ENCODE peak calls at places on chromosomes 3 and 15, in eight cellular contexts. One of them, this sample, is unnamed. For H3K4me1 and H3K9me3, the result is how much of the 10 kb centered on the place peaks cover.

GRCh38 chr3:53230041-53230621 is 25.7 kb downstream of the TKT start:
- DNase-seq in cardiac muscle cell: no peak
- DNase-seq in fibroblast of lung: no peak
- DNase-seq in uterus: no peak
- DNase-seq in lower lobe of right lung: peak
- DNase-seq in body of pancreas: no peak
- DNase-seq in IMR-90: no peak
- DNase-seq in upper lobe of right lung: peak
- DNase-seq in this sample: no peak

GRCh38 chr3:188695251-188695650 is 476.5 kb upstream of the TPRG1 start:
- DNase-seq in uterus: no peak
- DNase-seq in cardiac muscle cell: no peak
- DNase-seq in fibroblast of lung: no peak
- DNase-seq in lower lobe of right lung: no peak
- DNase-seq in body of pancreas: no peak
- DNase-seq in upper lobe of right lung: no peak
- DNase-seq in IMR-90: peak
- DNase-seq in this sample: no peak

GRCh38 chr3:134839422-134839821 is 44.4 kb downstream of the EPHB1 start:
- DNase-seq in IMR-90: no peak
- DNase-seq in body of pancreas: no peak
- DNase-seq in uterus: no peak
- DNase-seq in cardiac muscle cell: no peak
- DNase-seq in fibroblast of lung: no peak
- DNase-seq in upper lobe of right lung: no peak
- DNase-seq in lower lobe of right lung: no peak
- DNase-seq in this sample: no peak

GRCh38 chr3:131591394-131591990 is 88.7 kb upstream of the MRPL3 start:
- DNase-seq in upper lobe of right lung: no peak
- DNase-seq in fibroblast of lung: peak
- DNase-seq in cardiac muscle cell: peak
- DNase-seq in lower lobe of right lung: no peak
- DNase-seq in IMR-90: peak
- DNase-seq in body of pancreas: no peak
- DNase-seq in uterus: peak
- DNase-seq in this sample: no peak

GRCh38 chr3:187286467-187287059 is 5.0 kb downstream of the MASP1 start:
- DNase-seq in IMR-90: peak
- DNase-seq in upper lobe of right lung: no peak
- DNase-seq in fibroblast of lung: peak
- DNase-seq in cardiac muscle cell: peak
- DNase-seq in lower lobe of right lung: no peak
- DNase-seq in body of pancreas: no peak
- DNase-seq in uterus: peak
- DNase-seq in this sample: no peak

GRCh38 chr15:76576526-76577279 is 240.1 kb downstream of the ISL2 start:
- DNase-seq in upper lobe of right lung: peak
- DNase-seq in fibroblast of lung: peak
- DNase-seq in IMR-90: peak
- DNase-seq in body of pancreas: peak
- DNase-seq in uterus: peak
- DNase-seq in lower lobe of right lung: peak
- DNase-seq in cardiac muscle cell: peak
- DNase-seq in this sample: no peak

GRCh38 chr15:74604983-74605809 is 10.4 kb upstream of the CLK3 start:
- DNase-seq in upper lobe of right lung: no peak
- DNase-seq in IMR-90: no peak
- DNase-seq in lower lobe of right lung: no peak
- DNase-seq in cardiac muscle cell: no peak
- DNase-seq in fibroblast of lung: no peak
- DNase-seq in uterus: no peak
- DNase-seq in body of pancreas: no peak
- DNase-seq in this sample: no peak

GRCh38 chr3:61947456-61947855 is 386.1 kb downstream of the PTPRG start:
- DNase-seq in uterus: no peak
- DNase-seq in upper lobe of right lung: no peak
- DNase-seq in IMR-90: no peak
- DNase-seq in cardiac muscle cell: peak
- DNase-seq in lower lobe of right lung: no peak
- DNase-seq in body of pancreas: no peak
- DNase-seq in fibroblast of lung: no peak
- DNase-seq in this sample: no peak

GRCh38 chr3:71961378-71961777 is 176.4 kb upstream of the PROK2 start:
- DNase-seq in cardiac muscle cell: no peak
- DNase-seq in upper lobe of right lung: no peak
- DNase-seq in IMR-90: no peak
- DNase-seq in lower lobe of right lung: no peak
- DNase-seq in uterus: no peak
- DNase-seq in fibroblast of lung: no peak
- DNase-seq in body of pancreas: no peak
- DNase-seq in this sample: no peak

GRCh38 chr3:111904376-111905241 is 45.5 kb downstream of the PHLDB2 start:
- DNase-seq in fibroblast of lung: peak
- DNase-seq in upper lobe of right lung: no peak
- DNase-seq in IMR-90: peak
- DNase-seq in body of pancreas: no peak
- DNase-seq in lower lobe of right lung: no peak
- DNase-seq in uterus: no peak
- DNase-seq in cardiac muscle cell: peak
- DNase-seq in this sample: no peak

GRCh38 chr15:94777037-94777436 is 545.7 kb downstream of the MCTP2 start:
- DNase-seq in lower lobe of right lung: no peak
- DNase-seq in uterus: no peak
- DNase-seq in IMR-90: no peak
- DNase-seq in body of pancreas: no peak
- DNase-seq in fibroblast of lung: no peak
- DNase-seq in upper lobe of right lung: no peak
- DNase-seq in cardiac muscle cell: no peak
- DNase-seq in this sample: no peak

GRCh38 chr3:189787622-189788021 is 156.4 kb downstream of the TP63 start:
- DNase-seq in fibroblast of lung: no peak
- DNase-seq in body of pancreas: no peak
- DNase-seq in lower lobe of right lung: no peak
- DNase-seq in upper lobe of right lung: no peak
- DNase-seq in cardiac muscle cell: peak
- DNase-seq in uterus: no peak
- DNase-seq in IMR-90: peak
- DNase-seq in this sample: no peak

GRCh38 chr15:72778796-72779195 is 4.8 kb downstream of the ADPGK start:
- DNase-seq in fibroblast of lung: no peak
- DNase-seq in uterus: no peak
- DNase-seq in IMR-90: peak
- DNase-seq in upper lobe of right lung: no peak
- DNase-seq in body of pancreas: no peak
- DNase-seq in cardiac muscle cell: no peak
- DNase-seq in lower lobe of right lung: no peak
- DNase-seq in this sample: no peak

GRCh38 chr3:88005066-88005465 is 53.7 kb downstream of the CGGBP1 start:
- DNase-seq in body of pancreas: no peak
- DNase-seq in IMR-90: peak
- DNase-seq in uterus: no peak
- DNase-seq in fibroblast of lung: peak
- DNase-seq in upper lobe of right lung: no peak
- DNase-seq in cardiac muscle cell: peak
- DNase-seq in lower lobe of right lung: no peak
- DNase-seq in this sample: peak

GRCh38 chr15:38129531-38130199 is 123.0 kb upstream of the SPRED1 start:
- DNase-seq in fibroblast of lung: peak
- DNase-seq in lower lobe of right lung: peak
- DNase-seq in IMR-90: peak
- DNase-seq in body of pancreas: peak
- DNase-seq in uterus: peak
- DNase-seq in upper lobe of right lung: peak
- DNase-seq in cardiac muscle cell: peak
- DNase-seq in this sample: peak

GRCh38 chr15:29670945-29671307 is 151.3 kb downstream of the TJP1 start:
- DNase-seq in IMR-90: peak
- DNase-seq in fibroblast of lung: peak
- DNase-seq in cardiac muscle cell: peak
- DNase-seq in uterus: no peak
- DNase-seq in upper lobe of right lung: no peak
- DNase-seq in body of pancreas: peak
- DNase-seq in lower lobe of right lung: peak
- DNase-seq in this sample: no peak

GRCh38 chr3:123899300-123899865 is 15.3 kb upstream of the MYLK start:
- DNase-seq in cardiac muscle cell: no peak
- DNase-seq in upper lobe of right lung: no peak
- DNase-seq in IMR-90: no peak
- DNase-seq in body of pancreas: no peak
- DNase-seq in lower lobe of right lung: no peak
- DNase-seq in uterus: no peak
- DNase-seq in fibroblast of lung: no peak
- DNase-seq in this sample: no peak

GRCh38 chr3:30622047-30622545 is 15.7 kb downstream of the TGFBR2 start:
- DNase-seq in cardiac muscle cell: no peak
- DNase-seq in upper lobe of right lung: no peak
- DNase-seq in lower lobe of right lung: no peak
- DNase-seq in IMR-90: no peak
- DNase-seq in fibroblast of lung: no peak
- DNase-seq in body of pancreas: no peak
- DNase-seq in uterus: no peak
- DNase-seq in this sample: no peak
- H3K4me1 ChIP-seq in cardiac muscle cell: under half
- H3K4me1 ChIP-seq in upper lobe of right lung: half or more
- H3K4me1 ChIP-seq in lower lobe of right lung: half or more
- H3K4me1 ChIP-seq in IMR-90: under half
- H3K4me1 ChIP-seq in fibroblast of lung: under half
- H3K4me1 ChIP-seq in body of pancreas: under half
- H3K4me1 ChIP-seq in uterus: under half
- H3K4me1 ChIP-seq in this sample: under half

GRCh38 chr3:141539441-141540187 is 52.8 kb downstream of the RASA2 start:
- DNase-seq in fibroblast of lung: no peak
- DNase-seq in uterus: no peak
- DNase-seq in IMR-90: peak
- DNase-seq in upper lobe of right lung: no peak
- DNase-seq in cardiac muscle cell: no peak
- DNase-seq in body of pancreas: no peak
- DNase-seq in lower lobe of right lung: no peak
- DNase-seq in this sample: no peak

GRCh38 chr3:141544697-141545096 is 57.9 kb downstream of the RASA2 start:
- DNase-seq in lower lobe of right lung: no peak
- DNase-seq in uterus: no peak
- DNase-seq in body of pancreas: no peak
- DNase-seq in IMR-90: no peak
- DNase-seq in fibroblast of lung: no peak
- DNase-seq in upper lobe of right lung: no peak
- DNase-seq in cardiac muscle cell: no peak
- DNase-seq in this sample: no peak

GRCh38 chr3:141542202-141542959 is 55.6 kb downstream of the RASA2 start:
- DNase-seq in lower lobe of right lung: no peak
- DNase-seq in fibroblast of lung: no peak
- DNase-seq in upper lobe of right lung: no peak
- DNase-seq in IMR-90: no peak
- DNase-seq in uterus: no peak
- DNase-seq in cardiac muscle cell: no peak
- DNase-seq in body of pancreas: no peak
- DNase-seq in this sample: no peak

GRCh38 chr3:141540531-141540930 is 53.7 kb downstream of the RASA2 start:
- DNase-seq in uterus: no peak
- DNase-seq in cardiac muscle cell: no peak
- DNase-seq in lower lobe of right lung: no peak
- DNase-seq in body of pancreas: no peak
- DNase-seq in fibroblast of lung: no peak
- DNase-seq in IMR-90: no peak
- DNase-seq in upper lobe of right lung: no peak
- DNase-seq in this sample: no peak

DNA sequence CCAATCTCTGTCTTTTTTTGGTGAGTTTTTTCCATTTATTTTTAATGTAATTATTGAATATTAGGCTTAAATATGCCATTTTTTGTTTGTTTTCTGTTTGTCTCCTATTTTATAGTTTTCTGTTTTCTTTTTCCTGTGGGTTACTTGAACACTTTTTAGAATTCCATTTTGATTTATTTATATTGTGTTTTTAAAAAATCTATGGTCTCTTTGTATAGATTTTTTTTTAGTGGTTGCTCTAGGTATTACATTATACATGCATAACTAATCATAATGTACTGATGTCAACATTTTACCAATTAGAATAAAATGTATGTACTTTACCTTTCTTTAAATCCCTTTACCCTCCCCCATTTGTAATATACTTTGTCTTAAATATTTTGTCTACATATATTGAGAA is 56.2 kb downstream of the RASA2 start:
- DNase-seq in cardiac muscle cell: no peak
- DNase-seq in uterus: no peak
- DNase-seq in upper lobe of right lung: no peak
- DNase-seq in lower lobe of right lung: no peak
- DNase-seq in IMR-90: no peak
- DNase-seq in fibroblast of lung: no peak
- DNase-seq in body of pancreas: no peak
- DNase-seq in this sample: no peak
- H3K9me3 ChIP-seq in cardiac muscle cell: under half
- H3K9me3 ChIP-seq in uterus: under half
- H3K9me3 ChIP-seq in upper lobe of right lung: under half
- H3K9me3 ChIP-seq in lower lobe of right lung: under half
- H3K9me3 ChIP-seq in IMR-90: under half
- H3K9me3 ChIP-seq in fibroblast of lung: under half
- H3K9me3 ChIP-seq in body of pancreas: under half
- H3K9me3 ChIP-seq in this sample: under half

GRCh38 chr3:194098036-194098871 is 37.7 kb upstream of the HES1 start:
- DNase-seq in IMR-90: no peak
- DNase-seq in uterus: no peak
- DNase-seq in fibroblast of lung: no peak
- DNase-seq in body of pancreas: peak
- DNase-seq in lower lobe of right lung: no peak
- DNase-seq in cardiac muscle cell: no peak
- DNase-seq in upper lobe of right lung: no peak
- DNase-seq in this sample: no peak
- H3K4me3 ChIP-seq in IMR-90: no peak
- H3K4me3 ChIP-seq in uterus: no peak
- H3K4me3 ChIP-seq in fibroblast of lung: no peak
- H3K4me3 ChIP-seq in body of pancreas: no peak
- H3K4me3 ChIP-seq in lower lobe of right lung: no peak
- H3K4me3 ChIP-seq in cardiac muscle cell: no peak
- H3K4me3 ChIP-seq in upper lobe of right lung: no peak
- H3K4me3 ChIP-seq in this sample: no peak

GRCh38 chr3:42718338-42718737 is 15.7 kb upstream of the HHATL start:
- DNase-seq in uterus: no peak
- DNase-seq in IMR-90: no peak
- DNase-seq in body of pancreas: no peak
- DNase-seq in lower lobe of right lung: no peak
- DNase-seq in fibroblast of lung: no peak
- DNase-seq in upper lobe of right lung: no peak
- DNase-seq in cardiac muscle cell: no peak
- DNase-seq in this sample: no peak

GRCh38 chr3:42720126-42720525 is 17.5 kb upstream of the HHATL start:
- DNase-seq in cardiac muscle cell: no peak
- DNase-seq in body of pancreas: no peak
- DNase-seq in upper lobe of right lung: no peak
- DNase-seq in uterus: no peak
- DNase-seq in lower lobe of right lung: no peak
- DNase-seq in fibroblast of lung: no peak
- DNase-seq in IMR-90: no peak
- DNase-seq in this sample: no peak

GRCh38 chr3:42723146-42723683 is 20.6 kb upstream of the HHATL start:
- DNase-seq in uterus: no peak
- DNase-seq in cardiac muscle cell: no peak
- DNase-seq in upper lobe of right lung: no peak
- DNase-seq in lower lobe of right lung: no peak
- DNase-seq in fibroblast of lung: no peak
- DNase-seq in body of pancreas: no peak
- DNase-seq in IMR-90: peak
- DNase-seq in this sample: no peak

GRCh38 chr3:42719002-42719401 is 16.4 kb upstream of the HHATL start:
- DNase-seq in upper lobe of right lung: no peak
- DNase-seq in IMR-90: no peak
- DNase-seq in uterus: no peak
- DNase-seq in lower lobe of right lung: no peak
- DNase-seq in body of pancreas: no peak
- DNase-seq in cardiac muscle cell: no peak
- DNase-seq in fibroblast of lung: no peak
- DNase-seq in this sample: peak

GRCh38 chr3:42721690-42722089 is 19.1 kb upstream of the HHATL start:
- DNase-seq in uterus: no peak
- DNase-seq in IMR-90: no peak
- DNase-seq in cardiac muscle cell: no peak
- DNase-seq in lower lobe of right lung: no peak
- DNase-seq in upper lobe of right lung: no peak
- DNase-seq in body of pancreas: no peak
- DNase-seq in fibroblast of lung: no peak
- DNase-seq in this sample: no peak
- H3K4me1 ChIP-seq in uterus: under half
- H3K4me1 ChIP-seq in IMR-90: under half
- H3K4me1 ChIP-seq in cardiac muscle cell: under half
- H3K4me1 ChIP-seq in lower lobe of right lung: under half
- H3K4me1 ChIP-seq in upper lobe of right lung: under half
- H3K4me1 ChIP-seq in body of pancreas: under half
- H3K4me1 ChIP-seq in fibroblast of lung: under half
- H3K4me1 ChIP-seq in this sample: under half

This sample was measured in HAP-1.